ENCODE peak calls at places on chromosomes 11 and 22, in four cellular contexts. R is HCT116, I is IMR-90, F is adipocyte. Y is an unnamed sample.

GRCh38 chr11:119758291-119758690 is 29.3 kb upstream of the NECTIN1 start:
- DNase-seq in R (no peak), I (peak), F (peak), Y (no peak)

GRCh38 chr11:40338739-40339138 is 1120.7 kb downstream of the LRRC4C start:
- DNase-seq in R (no peak), I (peak), F (peak), Y (peak)

GRCh38 chr22:43345356-43345755 is 2.2 kb upstream of the SCUBE1 start:
- DNase-seq in R (no peak), I (no peak), F (no peak), Y (no peak)

GRCh38 chr22:42868751-42869251 is 11.7 kb upstream of the ARFGAP3 start:
- DNase-seq in R (no peak), I (peak), F (no peak), Y (no peak)

GRCh38 chr11:8260202-8260996 is 3.3 kb downstream of the LMO1 start:
- DNase-seq in R (no peak), I (no peak), F (no peak), Y (no peak)

GRCh38 chr11:92782806-92783205 is 186.6 kb upstream of the MTNR1B start:
- DNase-seq in R (no peak), I (no peak), F (no peak), Y (no peak)

GRCh38 chr11:10764412-10764811 is 13.4 kb downstream of the CTR9 start:
- DNase-seq in R (no peak), I (no peak), F (no peak), Y (no peak)

GRCh38 chr22:37428649-37429586 is 1.6 kb upstream of the ELFN2 start:
- DNase-seq in R (peak), I (peak), F (peak), Y (peak)

GRCh38 chr11:1548221-1549070 is 23.6 kb downstream of the DUSP8 start:
- DNase-seq in R (peak), I (peak), F (peak), Y (peak)
- H3K4me3 ChIP-seq in R (peak), I (no peak), F (no peak), Y (no peak)

DNA sequence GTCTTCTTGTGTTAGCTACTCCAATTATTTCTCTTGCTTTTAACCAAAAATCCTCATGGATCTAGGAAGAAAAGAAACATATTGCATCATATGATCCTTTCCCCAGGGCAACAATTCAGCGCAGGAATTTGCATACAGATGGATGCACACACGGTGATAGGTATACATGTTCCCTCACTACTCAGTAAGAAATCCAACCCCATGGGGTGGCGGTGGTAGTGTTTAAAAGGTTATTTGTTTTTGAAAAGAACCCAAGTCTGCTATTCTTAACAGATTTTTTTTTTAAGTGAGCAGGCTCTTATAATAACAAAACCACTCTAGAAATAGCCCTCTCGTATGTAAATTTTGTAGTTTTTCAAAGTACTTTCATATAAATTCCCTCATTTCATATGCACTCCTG is 4.2 kb upstream of the SYN3 start:
- DNase-seq in R (no peak), I (no peak), F (no peak), Y (no peak)
- H3K9ac ChIP-seq in R (no peak), I (no peak), F (no peak), Y (no peak)

GRCh38 chr11:38672445-38672844 is 2074.4 kb upstream of the RAG2 start:
- DNase-seq in R (no peak), I (no peak), F (no peak), Y (no peak)

GRCh38 chr11:38667359-38667758 is 2069.3 kb upstream of the RAG2 start:
- DNase-seq in R (no peak), I (no peak), F (no peak), Y (no peak)
- H3K4me3 ChIP-seq in R (no peak), I (no peak), F (no peak), Y (no peak)

DNA sequence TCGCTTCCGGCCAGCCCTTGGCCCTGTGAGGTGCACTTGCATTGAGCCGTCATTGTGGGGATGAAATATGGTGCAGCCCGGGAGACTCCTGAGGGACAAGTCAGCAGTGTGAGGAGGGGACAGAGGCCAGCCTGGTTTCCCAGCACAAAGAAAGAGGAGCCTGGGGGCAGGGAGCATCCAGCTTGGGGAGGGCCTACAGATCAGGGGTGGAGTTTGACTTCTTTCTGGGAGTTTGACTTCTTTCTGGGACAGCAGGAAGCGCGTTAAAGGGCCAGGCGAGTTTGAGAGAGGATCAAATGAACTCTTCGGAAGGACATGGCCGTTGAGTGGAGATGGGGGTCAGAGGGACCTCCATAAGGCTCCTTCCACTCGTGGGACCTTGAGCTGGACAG is 91.9 kb downstream of the LRRC32 start:
- DNase-seq in R (no peak), I (no peak), F (no peak), Y (peak)
- H3K9ac ChIP-seq in R (no peak), I (no peak), F (peak), Y (peak)

GRCh38 chr11:45238724-45239123 is 47.4 kb downstream of the SYT13 start:
- DNase-seq in R (no peak), I (peak), F (peak), Y (no peak)
- H3K4me3 ChIP-seq in R (no peak), I (no peak), F (no peak), Y (no peak)

GRCh38 chr22:33895444-33895843 is 24.8 kb downstream of the LARGE1 start:
- DNase-seq in R (no peak), I (no peak), F (no peak), Y (no peak)
- H3K9ac ChIP-seq in R (no peak), I (no peak), F (no peak), Y (no peak)

DNA sequence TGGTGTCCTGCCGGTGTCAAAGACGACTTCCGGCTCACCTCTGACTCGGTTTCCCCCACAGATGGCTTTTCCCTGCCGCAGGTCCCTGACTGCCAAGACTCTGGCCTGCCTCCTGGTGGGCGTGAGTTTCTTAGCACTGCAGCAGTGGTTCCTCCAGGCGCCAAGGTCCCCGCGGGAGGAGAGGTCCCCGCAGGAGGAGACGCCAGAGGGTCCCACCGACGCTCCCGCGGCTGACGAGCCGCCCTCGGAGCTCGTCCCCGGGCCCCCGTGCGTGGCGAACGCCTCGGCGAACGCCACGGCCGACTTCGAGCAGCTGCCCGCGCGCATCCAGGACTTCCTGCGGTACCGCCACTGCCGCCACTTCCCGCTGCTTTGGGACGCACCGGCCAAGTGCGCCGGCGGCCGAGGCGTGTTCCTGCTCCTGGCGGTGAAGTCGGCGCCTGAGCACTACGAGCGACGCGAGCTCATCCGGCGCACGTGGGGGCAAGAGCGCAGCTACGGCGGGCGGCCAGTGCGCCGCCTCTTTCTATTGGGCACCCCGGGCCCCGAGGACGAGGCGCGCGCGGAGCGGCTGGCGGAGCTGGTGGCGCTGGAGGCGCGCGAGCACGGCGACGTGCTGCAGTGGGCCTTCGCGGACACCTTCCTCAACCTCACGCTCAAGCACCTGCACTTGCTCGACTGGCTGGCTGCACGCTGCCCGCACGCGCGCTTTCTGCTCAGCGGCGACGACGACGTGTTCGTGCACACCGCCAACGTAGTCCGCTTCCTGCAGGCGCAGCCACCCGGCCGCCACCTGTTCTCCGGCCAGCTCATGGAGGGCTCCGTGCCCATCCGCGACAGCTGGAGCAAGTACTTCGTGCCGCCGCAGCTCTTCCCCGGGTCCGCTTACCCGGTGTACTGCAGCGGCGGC is 5.5 kb downstream of the B3GNT6 start:
- DNase-seq in R (no peak), I (peak), F (peak), Y (peak)
- H3K4me3 ChIP-seq in R (no peak), I (peak), F (peak), Y (peak)

DNA sequence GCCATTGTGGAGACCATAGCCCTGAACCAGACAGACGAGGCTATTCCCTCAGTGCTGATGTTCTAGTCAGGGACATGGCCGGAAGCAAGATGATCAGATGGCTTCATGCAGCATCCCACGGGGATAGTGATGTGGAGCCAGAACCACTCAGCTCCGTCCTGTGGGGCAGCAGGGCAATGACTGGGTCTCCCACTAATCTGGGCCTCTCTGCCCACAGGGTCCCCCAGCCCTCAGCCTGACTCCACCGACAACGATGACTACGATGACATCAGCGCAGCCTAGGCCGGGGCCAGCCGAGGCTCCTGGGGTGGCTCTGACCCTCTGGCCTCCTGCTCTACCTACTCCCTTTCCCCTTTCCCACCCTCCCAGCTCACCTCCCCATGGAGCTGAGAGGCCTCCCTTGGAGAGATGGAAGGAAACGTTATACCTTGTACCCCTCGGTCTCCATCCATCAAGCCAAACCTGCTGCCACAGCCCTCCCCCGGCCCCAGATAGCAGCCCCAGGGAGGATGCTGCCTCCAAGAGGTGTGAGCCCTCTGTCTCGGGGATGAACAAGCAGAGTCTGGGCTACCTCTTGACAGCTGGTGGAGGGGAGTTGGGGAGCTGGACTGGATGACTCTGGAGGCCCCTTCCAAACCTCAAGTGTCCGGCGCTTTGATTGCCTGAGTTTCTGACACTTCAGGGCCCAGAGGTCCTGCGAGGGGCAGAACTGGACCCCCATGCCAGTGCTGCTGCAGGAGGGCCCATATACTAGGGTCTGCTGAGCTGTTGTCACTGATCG is 47.7 kb downstream of the CD6 start:
- DNase-seq in R (no peak), I (no peak), F (no peak), Y (no peak)
- H3K9ac ChIP-seq in R (no peak), I (no peak), F (no peak), Y (no peak)

DNA sequence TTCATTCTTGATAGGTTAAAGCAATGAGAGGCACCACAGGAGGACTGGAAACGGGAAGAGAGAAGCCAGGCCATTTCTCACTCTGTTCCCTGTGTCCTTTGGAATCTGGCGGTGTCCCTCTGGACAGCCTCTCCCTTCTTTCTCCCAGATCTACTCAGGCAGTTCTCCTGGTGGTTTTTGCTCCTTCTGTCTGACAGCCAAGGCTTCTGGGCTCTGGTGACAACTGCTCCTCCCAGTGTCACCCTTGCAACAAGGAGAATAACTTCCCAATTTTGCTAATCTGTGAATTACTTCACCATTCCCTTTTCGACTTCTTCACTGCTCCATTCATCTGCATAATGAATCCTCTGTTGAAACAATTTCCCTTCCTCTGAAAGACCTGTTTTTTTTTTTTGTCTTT is 56.4 kb upstream of the PDE3B start:
- DNase-seq in R (no peak), I (no peak), F (no peak), Y (no peak)
- H3K4me3 ChIP-seq in R (no peak), I (no peak), F (no peak), Y (no peak)

GRCh38 chr11:31779268-31779879 is 31.7 kb downstream of the PAX6 start:
- DNase-seq in R (no peak), I (peak), F (peak), Y (peak)
- H3K9ac ChIP-seq in R (no peak), I (no peak), F (no peak), Y (no peak)

Y was measured in endothelial cell of umbilical vein.